ENCODE peak calls at places on chromosomes 4 and X, in ten cellular contexts. One of them, this sample, is unnamed.
A peak's percentile ranks its signal among the peaks of the same experiment; 100 is the strongest.

GRCh38 chr4:36687681-36688080 is 406.3 kb downstream of the DTHD1 start:
- DNase-seq in PC-9: no peak
- DNase-seq in HFFc6: no peak
- DNase-seq in HCT116: no peak
- DNase-seq in AG04450: no peak
- DNase-seq in AG04449: no peak
- DNase-seq in WTC11: no peak
- DNase-seq in lower leg skin: no peak
- DNase-seq in heart left ventricle: no peak
- DNase-seq in left ventricle myocardium inferior: no peak
- DNase-seq in this sample: no peak

GRCh38 chr4:37988670-37989069 is 28.5 kb downstream of the PTTG2 start:
- DNase-seq in left ventricle myocardium inferior: no peak
- DNase-seq in AG04450: no peak
- DNase-seq in WTC11: peak; percentile 54
- DNase-seq in HCT116: no peak
- DNase-seq in HFFc6: no peak
- DNase-seq in AG04449: no peak
- DNase-seq in heart left ventricle: no peak
- DNase-seq in lower leg skin: no peak
- DNase-seq in PC-9: peak; percentile 66
- DNase-seq in this sample: no peak

GRCh38 chrX:39855748-39856129 is 242.0 kb downstream of the BCOR start:
- DNase-seq in left ventricle myocardium inferior: no peak
- DNase-seq in WTC11: no peak
- DNase-seq in heart left ventricle: no peak
- DNase-seq in HCT116: peak; percentile 19
- DNase-seq in PC-9: no peak
- DNase-seq in lower leg skin: peak; percentile 14
- DNase-seq in HFFc6: no peak
- DNase-seq in AG04449: no peak
- DNase-seq in AG04450: no peak
- DNase-seq in this sample: peak; percentile 73

GRCh38 chrX:45788941-45789348 is 588.3 kb upstream of the DIPK2B start:
- DNase-seq in HFFc6: no peak
- DNase-seq in PC-9: no peak
- DNase-seq in heart left ventricle: peak; percentile 77
- DNase-seq in left ventricle myocardium inferior: peak; percentile 31
- DNase-seq in HCT116: no peak
- DNase-seq in AG04449: no peak
- DNase-seq in AG04450: no peak
- DNase-seq in lower leg skin: no peak
- DNase-seq in WTC11: no peak
- DNase-seq in this sample: no peak

GRCh38 chrX:120365320-120365719 is 3.4 kb downstream of the ATP1B4 start:
- DNase-seq in HFFc6: no peak
- DNase-seq in WTC11: peak; percentile 74
- DNase-seq in heart left ventricle: peak; percentile 40
- DNase-seq in PC-9: peak; percentile 23
- DNase-seq in lower leg skin: no peak
- DNase-seq in AG04449: no peak
- DNase-seq in AG04450: no peak
- DNase-seq in HCT116: no peak
- DNase-seq in left ventricle myocardium inferior: peak; percentile 37
- DNase-seq in this sample: peak; percentile 56

GRCh38 chrX:120697053-120697452 is 67.2 kb upstream of the C1GALT1C1 start:
- DNase-seq in PC-9: no peak
- DNase-seq in HCT116: no peak
- DNase-seq in heart left ventricle: no peak
- DNase-seq in lower leg skin: no peak
- DNase-seq in AG04450: no peak
- DNase-seq in WTC11: no peak
- DNase-seq in left ventricle myocardium inferior: no peak
- DNase-seq in HFFc6: no peak
- DNase-seq in AG04449: no peak
- DNase-seq in this sample: no peak

GRCh38 chrX:105120460-105120859 is 100.0 kb downstream of the TEX13A start:
- DNase-seq in lower leg skin: no peak
- DNase-seq in HCT116: no peak
- DNase-seq in heart left ventricle: no peak
- DNase-seq in HFFc6: no peak
- DNase-seq in PC-9: no peak
- DNase-seq in AG04450: no peak
- DNase-seq in AG04449: no peak
- DNase-seq in WTC11: no peak
- DNase-seq in left ventricle myocardium inferior: no peak
- DNase-seq in this sample: no peak

GRCh38 chr4:52195882-52196281 is 144.8 kb downstream of the SPATA18 start:
- DNase-seq in PC-9: no peak
- DNase-seq in left ventricle myocardium inferior: no peak
- DNase-seq in HFFc6: no peak
- DNase-seq in heart left ventricle: no peak
- DNase-seq in AG04450: no peak
- DNase-seq in HCT116: no peak
- DNase-seq in lower leg skin: no peak
- DNase-seq in AG04449: no peak
- DNase-seq in WTC11: no peak
- DNase-seq in this sample: no peak

GRCh38 chr4:40289366-40290188 is 45.6 kb upstream of the CHRNA9 start:
- DNase-seq in AG04449: no peak
- DNase-seq in AG04450: no peak
- DNase-seq in left ventricle myocardium inferior: no peak
- DNase-seq in PC-9: no peak
- DNase-seq in HFFc6: no peak
- DNase-seq in lower leg skin: no peak
- DNase-seq in HCT116: no peak
- DNase-seq in WTC11: no peak
- DNase-seq in heart left ventricle: no peak
- DNase-seq in this sample: no peak

GRCh38 chr4:60805500-60806313 is 394.4 kb upstream of the ADGRL3 start:
- DNase-seq in heart left ventricle: no peak
- DNase-seq in PC-9: peak; percentile 3
- DNase-seq in WTC11: no peak
- DNase-seq in HCT116: no peak
- DNase-seq in AG04450: no peak
- DNase-seq in HFFc6: no peak
- DNase-seq in lower leg skin: no peak
- DNase-seq in left ventricle myocardium inferior: no peak
- DNase-seq in AG04449: no peak
- DNase-seq in this sample: peak; percentile 19

GRCh38 chr4:87220094-87220831 is at the start of gene KLHL8:
- DNase-seq in PC-9: peak; percentile 92
- DNase-seq in AG04450: peak; percentile 30
- DNase-seq in lower leg skin: peak; percentile 78
- DNase-seq in AG04449: no peak
- DNase-seq in left ventricle myocardium inferior: peak; percentile 89
- DNase-seq in WTC11: peak; percentile 83
- DNase-seq in HFFc6: peak; percentile 71
- DNase-seq in heart left ventricle: peak; percentile 90
- DNase-seq in HCT116: peak; percentile 49
- DNase-seq in this sample: peak; percentile 87
- TF ChIP-seq CTCF in PC-9: no peak
- TF ChIP-seq CTCF in AG04450: peak; percentile 22
- TF ChIP-seq CTCF in lower leg skin: no peak
- TF ChIP-seq CTCF in AG04449: peak; percentile 31
- TF ChIP-seq CTCF in left ventricle myocardium inferior: peak; percentile 17
- TF ChIP-seq CTCF in WTC11: no peak
- TF ChIP-seq CTCF in HFFc6: no peak
- TF ChIP-seq CTCF in heart left ventricle: no peak
- TF ChIP-seq CTCF in HCT116: peak; percentile 2
- TF ChIP-seq CTCF in this sample: peak; percentile 14

DNA sequence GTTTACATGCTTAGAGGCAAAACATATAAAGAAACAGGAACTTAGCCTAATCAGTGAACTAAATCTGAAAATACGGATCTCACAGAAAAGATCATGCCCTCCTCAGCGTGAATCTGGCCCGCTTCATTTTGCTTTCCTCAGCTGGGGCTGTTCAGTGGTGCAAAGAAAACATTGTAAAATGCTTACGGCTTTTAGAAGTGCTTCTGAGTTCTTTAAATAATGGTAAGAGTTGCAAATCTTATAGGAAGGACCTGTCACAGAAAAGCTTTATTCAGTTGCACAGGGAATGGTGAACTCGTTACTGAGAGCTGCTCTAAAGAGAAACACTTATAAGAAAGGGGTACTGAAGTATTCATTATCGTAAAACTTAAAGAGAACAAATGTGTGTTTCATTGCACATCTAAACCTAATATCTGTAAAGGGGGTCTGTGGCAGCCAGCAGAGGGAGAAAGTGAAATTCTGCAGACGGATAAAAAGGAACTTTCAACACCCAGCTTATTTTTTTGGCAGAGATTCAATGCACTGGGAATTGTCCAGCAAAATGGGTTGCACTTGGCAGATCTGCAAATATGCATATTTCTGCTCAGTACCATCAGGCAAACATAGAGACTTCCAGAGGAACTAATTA is 139.2 kb upstream of the ANK2 start:
- DNase-seq in AG04449: peak; percentile 28
- DNase-seq in HFFc6: peak; percentile 54
- DNase-seq in lower leg skin: no peak
- DNase-seq in left ventricle myocardium inferior: no peak
- DNase-seq in PC-9: no peak
- DNase-seq in WTC11: no peak
- DNase-seq in AG04450: no peak
- DNase-seq in heart left ventricle: no peak
- DNase-seq in HCT116: no peak
- DNase-seq in this sample: no peak
- TF ChIP-seq CTCF in AG04449: no peak
- TF ChIP-seq CTCF in HFFc6: no peak
- TF ChIP-seq CTCF in lower leg skin: no peak
- TF ChIP-seq CTCF in left ventricle myocardium inferior: peak; percentile 45
- TF ChIP-seq CTCF in PC-9: no peak
- TF ChIP-seq CTCF in WTC11: no peak
- TF ChIP-seq CTCF in AG04450: no peak
- TF ChIP-seq CTCF in heart left ventricle: no peak
- TF ChIP-seq CTCF in HCT116: no peak
- TF ChIP-seq CTCF in this sample: no peak

GRCh38 chr4:63528592-63528991 is 880.7 kb downstream of the TECRL start:
- DNase-seq in AG04449: no peak
- DNase-seq in HCT116: no peak
- DNase-seq in lower leg skin: no peak
- DNase-seq in AG04450: no peak
- DNase-seq in PC-9: no peak
- DNase-seq in heart left ventricle: no peak
- DNase-seq in WTC11: no peak
- DNase-seq in left ventricle myocardium inferior: no peak
- DNase-seq in HFFc6: no peak
- DNase-seq in this sample: no peak
- TF ChIP-seq CTCF in AG04449: no peak
- TF ChIP-seq CTCF in HCT116: no peak
- TF ChIP-seq CTCF in lower leg skin: no peak
- TF ChIP-seq CTCF in AG04450: no peak
- TF ChIP-seq CTCF in PC-9: no peak
- TF ChIP-seq CTCF in heart left ventricle: no peak
- TF ChIP-seq CTCF in WTC11: no peak
- TF ChIP-seq CTCF in left ventricle myocardium inferior: no peak
- TF ChIP-seq CTCF in HFFc6: peak; percentile 26
- TF ChIP-seq CTCF in this sample: no peak

GRCh38 chr4:189092596-189092995 is 848.1 kb upstream of the FRG1 start:
- DNase-seq in left ventricle myocardium inferior: no peak
- DNase-seq in WTC11: no peak
- DNase-seq in PC-9: no peak
- DNase-seq in HFFc6: no peak
- DNase-seq in heart left ventricle: no peak
- DNase-seq in AG04450: no peak
- DNase-seq in AG04449: no peak
- DNase-seq in HCT116: no peak
- DNase-seq in lower leg skin: no peak
- DNase-seq in this sample: no peak

GRCh38 chr4:189096108-189096507 is 844.6 kb upstream of the FRG1 start:
- DNase-seq in lower leg skin: no peak
- DNase-seq in AG04449: no peak
- DNase-seq in heart left ventricle: no peak
- DNase-seq in left ventricle myocardium inferior: no peak
- DNase-seq in HCT116: no peak
- DNase-seq in HFFc6: no peak
- DNase-seq in PC-9: no peak
- DNase-seq in WTC11: no peak
- DNase-seq in AG04450: no peak
- DNase-seq in this sample: no peak

DNA sequence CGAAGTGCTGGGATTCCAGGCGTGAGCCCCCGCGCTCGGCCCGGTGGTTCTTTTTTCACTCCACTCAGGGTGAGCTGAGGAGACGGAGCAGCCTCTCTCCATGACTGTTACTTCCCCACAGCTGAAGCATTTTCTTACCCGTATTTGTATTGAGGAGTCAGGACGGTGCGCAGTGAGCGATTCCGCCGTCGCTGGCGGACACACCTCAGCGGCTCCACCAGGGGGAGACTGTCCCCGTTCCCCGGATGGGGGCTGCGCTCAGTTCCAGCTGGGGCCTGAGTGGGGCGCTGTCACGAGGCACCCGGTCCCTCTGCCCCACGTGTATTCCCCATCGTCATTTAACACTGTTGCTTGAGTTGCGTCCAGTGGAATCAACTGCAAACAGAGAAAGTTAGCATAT is 844.0 kb upstream of the FRG1 start:
- DNase-seq in PC-9: no peak
- DNase-seq in HCT116: no peak
- DNase-seq in WTC11: peak; percentile 71
- DNase-seq in AG04449: no peak
- DNase-seq in HFFc6: no peak
- DNase-seq in lower leg skin: no peak
- DNase-seq in left ventricle myocardium inferior: no peak
- DNase-seq in AG04450: no peak
- DNase-seq in heart left ventricle: no peak
- DNase-seq in this sample: no peak
- TF ChIP-seq CTCF in PC-9: no peak
- TF ChIP-seq CTCF in HCT116: peak; percentile 57
- TF ChIP-seq CTCF in WTC11: peak; percentile 93
- TF ChIP-seq CTCF in AG04449: no peak
- TF ChIP-seq CTCF in HFFc6: peak; percentile 43
- TF ChIP-seq CTCF in lower leg skin: no peak
- TF ChIP-seq CTCF in left ventricle myocardium inferior: no peak
- TF ChIP-seq CTCF in AG04450: no peak
- TF ChIP-seq CTCF in heart left ventricle: no peak
- TF ChIP-seq CTCF in this sample: peak; percentile 70

GRCh38 chr4:110163327-110164070 is 34.9 kb downstream of the ELOVL6 start:
- DNase-seq in left ventricle myocardium inferior: no peak
- DNase-seq in lower leg skin: no peak
- DNase-seq in HCT116: peak; percentile 61
- DNase-seq in AG04449: peak; percentile 76
- DNase-seq in WTC11: no peak
- DNase-seq in PC-9: no peak
- DNase-seq in heart left ventricle: no peak
- DNase-seq in HFFc6: peak; percentile 93
- DNase-seq in AG04450: no peak
- DNase-seq in this sample: no peak
- TF ChIP-seq CTCF in left ventricle myocardium inferior: no peak
- TF ChIP-seq CTCF in lower leg skin: no peak
- TF ChIP-seq CTCF in HCT116: no peak
- TF ChIP-seq CTCF in AG04449: no peak
- TF ChIP-seq CTCF in WTC11: no peak
- TF ChIP-seq CTCF in PC-9: no peak
- TF ChIP-seq CTCF in heart left ventricle: no peak
- TF ChIP-seq CTCF in HFFc6: peak; percentile 62
- TF ChIP-seq CTCF in AG04450: peak; percentile 30
- TF ChIP-seq CTCF in this sample: no peak

GRCh38 chrX:10636337-10636736 is 16.0 kb upstream of the MID1 start:
- DNase-seq in WTC11: peak; percentile 18
- DNase-seq in AG04450: no peak
- DNase-seq in HCT116: peak; percentile 59
- DNase-seq in PC-9: peak; percentile 36
- DNase-seq in lower leg skin: peak; percentile 22
- DNase-seq in left ventricle myocardium inferior: no peak
- DNase-seq in HFFc6: peak; percentile 33
- DNase-seq in heart left ventricle: peak; percentile 30
- DNase-seq in AG04449: no peak
- DNase-seq in this sample: peak; percentile 35
- TF ChIP-seq CTCF in WTC11: no peak
- TF ChIP-seq CTCF in AG04450: peak; percentile 72
- TF ChIP-seq CTCF in HCT116: peak; percentile 57
- TF ChIP-seq CTCF in PC-9: peak; percentile 70
- TF ChIP-seq CTCF in lower leg skin: no peak
- TF ChIP-seq CTCF in left ventricle myocardium inferior: peak; percentile 68
- TF ChIP-seq CTCF in HFFc6: peak; percentile 79
- TF ChIP-seq CTCF in heart left ventricle: peak; percentile 50
- TF ChIP-seq CTCF in AG04449: peak; percentile 52
- TF ChIP-seq CTCF in this sample: peak; percentile 74